ENCODE peak calls at places on chromosomes 5 and 9, in ten cellular contexts. I is transverse colon, N is HepG2, U is sigmoid colon, G is ovary, B is suprapubic skin, F is SK-N-SH, X is tibial nerve, T is K562, R is stomach. A is an unnamed sample.
A peak's percentile ranks its signal among the peaks of the same experiment; 100 is the strongest.

GRCh38 chr9:137276757-137277328 is 683 bp upstream of the TOR4A start:
- DNase-seq in I (peak; percentile 79), N (peak; percentile 76), U (peak; percentile 91), G (peak; percentile 88), B (peak; percentile 75), F (no peak), X (no peak), T (peak; percentile 93), R (peak; percentile 89), A (peak; percentile 62)

GRCh38 chr9:37029304-37029775 is 4.7 kb downstream of the PAX5 start:
- DNase-seq in I (no peak), N (no peak), U (no peak), G (no peak), B (no peak), F (no peak), X (no peak), T (peak; percentile 11), R (no peak), A (no peak)

GRCh38 chr9:69532359-69532758 is 139.8 kb downstream of the APBA1 start:
- DNase-seq in I (no peak), N (no peak), U (no peak), G (no peak), B (no peak), F (peak; percentile 48), X (no peak), T (peak; percentile 2), R (no peak), A (no peak)

GRCh38 chr9:131721096-131721495 is 18.8 kb downstream of the RAPGEF1 start:
- DNase-seq in I (no peak), N (no peak), U (no peak), G (no peak), B (no peak), F (no peak), X (no peak), T (no peak), R (no peak), A (no peak)

GRCh38 chr5:17004441-17005086 is 68.5 kb upstream of the MYO10 start:
- DNase-seq in I (no peak), N (no peak), U (no peak), G (no peak), B (no peak), F (no peak), X (no peak), T (no peak), R (no peak), A (no peak)

GRCh38 chr9:7536310-7536939 is 263.2 kb downstream of the DMAC1 start:
- DNase-seq in I (peak; percentile 57), N (peak; percentile 45), U (no peak), G (no peak), B (no peak), F (peak; percentile 45), X (no peak), T (peak; percentile 45), R (peak; percentile 32), A (peak; percentile 26)

GRCh38 chr5:20974423-20974822 is 986.4 kb upstream of the CDH18 start:
- DNase-seq in I (no peak), N (no peak), U (no peak), G (no peak), B (no peak), F (no peak), X (no peak), T (no peak), R (no peak), A (no peak)

GRCh38 chr5:138649775-138650174 is 74.6 kb upstream of the HSPA9 start:
- DNase-seq in I (no peak), N (no peak), U (no peak), G (no peak), B (no peak), F (no peak), X (no peak), T (no peak), R (no peak), A (no peak)

GRCh38 chr5:150645070-150645700 is 4.7 kb downstream of the SYNPO start:
- DNase-seq in I (no peak), N (no peak), U (peak; percentile 85), G (peak; percentile 90), B (no peak), F (peak; percentile 67), X (peak; percentile 57), T (no peak), R (no peak), A (no peak)

GRCh38 chr9:70553718-70554673 is 139.5 kb upstream of the KLF9 start:
- DNase-seq in I (no peak), N (no peak), U (peak; percentile 74), G (no peak), B (no peak), F (no peak), X (no peak), T (no peak), R (no peak), A (no peak)

GRCh38 chr5:53019320-53019719 is 30.2 kb downstream of the ITGA2 start:
- DNase-seq in I (no peak), N (peak; percentile 86), U (no peak), G (no peak), B (no peak), F (no peak), X (no peak), T (peak; percentile 37), R (no peak), A (no peak)

GRCh38 chr5:54524704-54525103 is 7.1 kb downstream of the SNX18 start:
- DNase-seq in I (peak; percentile 16), N (no peak), U (peak; percentile 80), G (peak; percentile 57), B (no peak), F (peak; percentile 64), X (no peak), T (no peak), R (peak; percentile 50), A (peak; percentile 43)

GRCh38 chr5:56817306-56817986 is 2.1 kb downstream of the MAP3K1 start:
- DNase-seq in I (no peak), N (no peak), U (no peak), G (no peak), B (no peak), F (no peak), X (no peak), T (no peak), R (no peak), A (no peak)

GRCh38 chr5:61280205-61280604 is 51.9 kb upstream of the ZSWIM6 start:
- DNase-seq in I (no peak), N (no peak), U (no peak), G (no peak), B (no peak), F (no peak), X (no peak), T (no peak), R (no peak), A (no peak)

GRCh38 chr5:59893436-59894227 is at the start of gene PDE4D:
- DNase-seq in I (peak; percentile 19), N (no peak), U (peak; percentile 67), G (no peak), B (peak; percentile 56), F (peak; percentile 83), X (no peak), T (no peak), R (peak; percentile 63), A (peak; percentile 54)

GRCh38 chr5:14145356-14146334 is 2.5 kb downstream of the TRIO start:
- DNase-seq in I (no peak), N (no peak), U (no peak), G (no peak), B (no peak), F (no peak), X (no peak), T (no peak), R (no peak), A (no peak)

DNA sequence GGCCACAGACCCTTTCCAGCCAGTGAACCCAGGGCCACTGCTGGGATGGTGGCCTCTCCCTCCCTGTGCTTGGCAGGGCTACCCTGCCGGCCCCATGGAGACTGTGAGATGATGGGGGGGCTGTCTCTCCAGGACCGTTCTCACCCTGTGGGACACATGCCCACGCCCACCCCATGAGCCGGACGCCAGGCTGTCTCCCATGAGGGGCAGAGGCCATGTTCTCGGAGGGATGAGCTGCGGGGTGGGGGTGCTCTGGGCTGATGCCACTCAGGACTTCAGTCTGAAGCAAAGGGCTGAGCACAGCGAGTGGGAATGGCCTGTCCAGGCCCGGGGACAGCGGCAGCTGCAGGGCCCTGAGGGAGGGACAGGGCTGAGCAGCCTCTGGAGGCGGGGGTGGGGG is 88.9 kb downstream of the KCNT1 start:
- DNase-seq in I (no peak), N (no peak), U (no peak), G (no peak), B (no peak), F (no peak), X (no peak), T (no peak), R (no peak), A (no peak)
- H3K27me3 ChIP-seq in I (no peaks in the 10 kb centered on the region), N (peaks cover 87% of the 10 kb centered on the region), U (no peaks in the 10 kb centered on the region), G (no peaks in the 10 kb centered on the region), B (peaks cover 31% of the 10 kb centered on the region), F (no peaks in the 10 kb centered on the region), X (peaks cover 25% of the 10 kb centered on the region), T (peaks cover 83% of the 10 kb centered on the region), R (peaks cover 50% of the 10 kb centered on the region), A (no peaks in the 10 kb centered on the region)

GRCh38 chr5:2465383-2465782 is 286.1 kb downstream of the IRX2 start:
- DNase-seq in I (no peak), N (no peak), U (no peak), G (no peak), B (no peak), F (no peak), X (no peak), T (no peak), R (no peak), A (no peak)
- TF ChIP-seq CTCF in I (no peak), N (no peak), U (no peak), G (no peak), B (no peak), F (no peak), X (no peak), T (no peak), R (no peak), A (no peak)

DNA sequence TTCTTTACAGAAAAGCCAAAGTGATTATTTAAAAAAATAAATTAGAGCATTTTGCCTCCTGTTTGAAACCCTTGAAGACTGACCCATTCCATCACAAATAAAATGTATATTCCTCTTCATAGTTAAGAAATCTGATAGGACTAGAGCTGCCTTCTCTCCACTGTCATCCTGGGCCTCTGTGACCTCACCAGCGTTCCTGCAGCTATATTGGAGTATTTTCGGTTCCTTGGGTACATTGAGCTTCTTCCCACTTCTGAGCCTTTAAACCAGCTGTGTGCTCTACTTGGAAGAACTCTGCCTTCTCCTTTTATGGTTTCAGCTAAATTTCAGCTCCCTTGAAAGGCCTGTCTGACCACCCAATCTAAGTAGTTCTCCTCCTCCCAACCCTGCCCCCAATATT is 99.1 kb upstream of the ABCA1 start:
- DNase-seq in I (no peak), N (no peak), U (no peak), G (no peak), B (no peak), F (no peak), X (no peak), T (no peak), R (no peak), A (no peak)
- TF ChIP-seq EP300 in I (no peak), N (no peak), U (no peak), G (no peak), B (no peak), F (no peak), X (no peak), T (no peak), R (no peak), A (no peak)

DNA sequence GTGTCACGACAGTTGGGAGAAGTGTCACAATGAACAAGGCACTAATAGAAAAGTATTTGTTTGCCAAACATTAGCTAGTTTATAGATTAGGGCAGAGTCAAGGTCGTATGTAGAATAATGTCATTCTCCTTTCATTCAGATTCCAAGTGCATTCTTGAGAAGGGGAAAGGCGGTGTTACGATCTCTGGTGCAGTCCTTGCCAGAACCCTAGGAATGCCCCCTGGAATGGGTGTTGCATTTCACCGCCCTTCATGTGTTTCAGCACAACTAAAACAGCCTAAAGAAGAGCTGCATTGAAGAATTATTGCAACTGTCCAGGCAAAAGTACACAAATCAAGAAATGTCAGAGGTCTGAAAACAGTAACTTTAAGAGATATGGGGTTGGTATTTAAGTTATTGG is 721.0 kb upstream of the WWC1 start:
- DNase-seq in I (no peak), N (no peak), U (no peak), G (no peak), B (no peak), F (no peak), X (no peak), T (no peak), R (no peak), A (no peak)
- H3K27me3 ChIP-seq in I (peaks cover 38% of the 10 kb centered on the region), N (peaks cover 6% of the 10 kb centered on the region), U (no peaks in the 10 kb centered on the region), G (no peaks in the 10 kb centered on the region), B (peaks cover 30% of the 10 kb centered on the region), F (peaks cover 10% of the 10 kb centered on the region), X (peaks cover 31% of the 10 kb centered on the region), T (no peaks in the 10 kb centered on the region), R (peaks cover 40% of the 10 kb centered on the region), A (no peaks in the 10 kb centered on the region)

A was measured in upper lobe of left lung.